ENCODE peak calls at places on chromosomes 2 and 18, in eight cellular contexts. One of them, this sample, is unnamed.

GRCh38 chr18:77138270-77138669 is 5.7 kb upstream of the MBP start:
- DNase-seq in stimulated activated naive CD8-positive, alpha-beta T cell treated with anti-CD3 and anti-CD28 coated beads, Interleukin-15, Interleukin-2, amounts not matched to agents 100 U/mL and 50 U/mL, for 24 hours: no peak
- DNase-seq in NCI-H1048: no peak
- DNase-seq in colonic mucosa: no peak
- DNase-seq in M059J: no peak
- DNase-seq in NB4: no peak
- DNase-seq in NCI-H774: no peak
- DNase-seq in RPMI8226: no peak
- DNase-seq in this sample: no peak

GRCh38 chr2:68284896-68285295 is 32.6 kb upstream of the PPP3R1 start:
- DNase-seq in stimulated activated naive CD8-positive, alpha-beta T cell treated with anti-CD3 and anti-CD28 coated beads, Interleukin-15, Interleukin-2, amounts not matched to agents 100 U/mL and 50 U/mL, for 24 hours: no peak
- DNase-seq in NCI-H1048: no peak
- DNase-seq in colonic mucosa: peak
- DNase-seq in M059J: peak
- DNase-seq in NB4: peak
- DNase-seq in NCI-H774: no peak
- DNase-seq in RPMI8226: no peak
- DNase-seq in this sample: peak

GRCh38 chr2:33859791-33860461 is 260.8 kb upstream of the FAM98A start:
- DNase-seq in stimulated activated naive CD8-positive, alpha-beta T cell treated with anti-CD3 and anti-CD28 coated beads, Interleukin-15, Interleukin-2, amounts not matched to agents 100 U/mL and 50 U/mL, for 24 hours: no peak
- DNase-seq in NCI-H1048: no peak
- DNase-seq in colonic mucosa: no peak
- DNase-seq in M059J: peak
- DNase-seq in NB4: no peak
- DNase-seq in NCI-H774: no peak
- DNase-seq in RPMI8226: no peak
- DNase-seq in this sample: no peak

GRCh38 chr18:75139226-75139911 is 69.6 kb downstream of the PTGR3 start:
- DNase-seq in stimulated activated naive CD8-positive, alpha-beta T cell treated with anti-CD3 and anti-CD28 coated beads, Interleukin-15, Interleukin-2, amounts not matched to agents 100 U/mL and 50 U/mL, for 24 hours: no peak
- DNase-seq in NCI-H1048: no peak
- DNase-seq in colonic mucosa: no peak
- DNase-seq in M059J: no peak
- DNase-seq in NB4: no peak
- DNase-seq in NCI-H774: no peak
- DNase-seq in RPMI8226: no peak
- DNase-seq in this sample: no peak

GRCh38 chr2:179129574-179130238 is 79.8 kb upstream of the CCDC141 start:
- DNase-seq in stimulated activated naive CD8-positive, alpha-beta T cell treated with anti-CD3 and anti-CD28 coated beads, Interleukin-15, Interleukin-2, amounts not matched to agents 100 U/mL and 50 U/mL, for 24 hours: no peak
- DNase-seq in NCI-H1048: no peak
- DNase-seq in colonic mucosa: no peak
- DNase-seq in M059J: peak
- DNase-seq in NB4: peak
- DNase-seq in NCI-H774: no peak
- DNase-seq in RPMI8226: peak
- DNase-seq in this sample: peak

GRCh38 chr2:135657806-135658582 is 83.7 kb upstream of the UBXN4 start:
- DNase-seq in stimulated activated naive CD8-positive, alpha-beta T cell treated with anti-CD3 and anti-CD28 coated beads, Interleukin-15, Interleukin-2, amounts not matched to agents 100 U/mL and 50 U/mL, for 24 hours: peak
- DNase-seq in NCI-H1048: no peak
- DNase-seq in colonic mucosa: no peak
- DNase-seq in M059J: no peak
- DNase-seq in NB4: no peak
- DNase-seq in NCI-H774: no peak
- DNase-seq in RPMI8226: peak
- DNase-seq in this sample: no peak

GRCh38 chr18:57542126-57542525 is 44.4 kb downstream of the FECH start:
- DNase-seq in stimulated activated naive CD8-positive, alpha-beta T cell treated with anti-CD3 and anti-CD28 coated beads, Interleukin-15, Interleukin-2, amounts not matched to agents 100 U/mL and 50 U/mL, for 24 hours: no peak
- DNase-seq in NCI-H1048: no peak
- DNase-seq in colonic mucosa: no peak
- DNase-seq in M059J: peak
- DNase-seq in NB4: no peak
- DNase-seq in NCI-H774: no peak
- DNase-seq in RPMI8226: no peak
- DNase-seq in this sample: no peak

GRCh38 chr2:97645112-97645699 is 656 bp upstream of the COX5B start:
- DNase-seq in stimulated activated naive CD8-positive, alpha-beta T cell treated with anti-CD3 and anti-CD28 coated beads, Interleukin-15, Interleukin-2, amounts not matched to agents 100 U/mL and 50 U/mL, for 24 hours: no peak
- DNase-seq in NCI-H1048: no peak
- DNase-seq in colonic mucosa: no peak
- DNase-seq in M059J: peak
- DNase-seq in NB4: peak
- DNase-seq in NCI-H774: no peak
- DNase-seq in RPMI8226: no peak
- DNase-seq in this sample: peak

GRCh38 chr18:111292-112014 is 46.9 kb upstream of the USP14 start:
- DNase-seq in stimulated activated naive CD8-positive, alpha-beta T cell treated with anti-CD3 and anti-CD28 coated beads, Interleukin-15, Interleukin-2, amounts not matched to agents 100 U/mL and 50 U/mL, for 24 hours: peak
- DNase-seq in NCI-H1048: no peak
- DNase-seq in colonic mucosa: peak
- DNase-seq in M059J: peak
- DNase-seq in NB4: peak
- DNase-seq in NCI-H774: no peak
- DNase-seq in RPMI8226: peak
- DNase-seq in this sample: no peak

GRCh38 chr18:9092665-9093064 is 9.8 kb upstream of the NDUFV2 start:
- DNase-seq in stimulated activated naive CD8-positive, alpha-beta T cell treated with anti-CD3 and anti-CD28 coated beads, Interleukin-15, Interleukin-2, amounts not matched to agents 100 U/mL and 50 U/mL, for 24 hours: no peak
- DNase-seq in NCI-H1048: no peak
- DNase-seq in colonic mucosa: peak
- DNase-seq in M059J: peak
- DNase-seq in NB4: peak
- DNase-seq in NCI-H774: no peak
- DNase-seq in RPMI8226: no peak
- DNase-seq in this sample: no peak

GRCh38 chr18:44859263-44859662 is 178.6 kb downstream of the SETBP1 start:
- DNase-seq in stimulated activated naive CD8-positive, alpha-beta T cell treated with anti-CD3 and anti-CD28 coated beads, Interleukin-15, Interleukin-2, amounts not matched to agents 100 U/mL and 50 U/mL, for 24 hours: no peak
- DNase-seq in NCI-H1048: no peak
- DNase-seq in colonic mucosa: no peak
- DNase-seq in M059J: no peak
- DNase-seq in NB4: no peak
- DNase-seq in NCI-H774: no peak
- DNase-seq in RPMI8226: no peak
- DNase-seq in this sample: no peak

GRCh38 chr2:221370076-221370941 is 201.8 kb downstream of the EPHA4 start:
- DNase-seq in stimulated activated naive CD8-positive, alpha-beta T cell treated with anti-CD3 and anti-CD28 coated beads, Interleukin-15, Interleukin-2, amounts not matched to agents 100 U/mL and 50 U/mL, for 24 hours: no peak
- DNase-seq in NCI-H1048: no peak
- DNase-seq in colonic mucosa: no peak
- DNase-seq in M059J: no peak
- DNase-seq in NB4: no peak
- DNase-seq in NCI-H774: no peak
- DNase-seq in RPMI8226: no peak
- DNase-seq in this sample: no peak